ENCODE peak calls at places on chromosomes 3 and 15, in ten cellular contexts. One of them, this sample, is unnamed.

GRCh38 chr3:168981396-168981795 is 682.1 kb downstream of the MECOM start:
- DNase-seq in heart right ventricle: no peak
- DNase-seq in H9: no peak
- DNase-seq in HFF-Myc: no peak
- DNase-seq in dorsolateral prefrontal cortex: no peak
- DNase-seq in RWPE1: peak; percentile 39
- DNase-seq in kidney: no peak
- DNase-seq in AG04450: no peak
- DNase-seq in WTC11: no peak
- DNase-seq in adrenal gland: no peak
- DNase-seq in this sample: no peak

GRCh38 chr3:99006686-99007085 is 105.2 kb upstream of the DCBLD2 start:
- DNase-seq in HFF-Myc: no peak
- DNase-seq in adrenal gland: no peak
- DNase-seq in heart right ventricle: no peak
- DNase-seq in RWPE1: no peak
- DNase-seq in kidney: no peak
- DNase-seq in AG04450: no peak
- DNase-seq in H9: no peak
- DNase-seq in dorsolateral prefrontal cortex: no peak
- DNase-seq in WTC11: no peak
- DNase-seq in this sample: no peak

GRCh38 chr3:178384302-178384939 is 151.8 kb upstream of the KCNMB2 start:
- DNase-seq in H9: no peak
- DNase-seq in dorsolateral prefrontal cortex: no peak
- DNase-seq in AG04450: no peak
- DNase-seq in RWPE1: no peak
- DNase-seq in HFF-Myc: no peak
- DNase-seq in kidney: no peak
- DNase-seq in adrenal gland: no peak
- DNase-seq in WTC11: no peak
- DNase-seq in heart right ventricle: no peak
- DNase-seq in this sample: no peak

GRCh38 chr3:112446343-112446742 is 52.9 kb downstream of the BTLA start:
- DNase-seq in AG04450: no peak
- DNase-seq in dorsolateral prefrontal cortex: no peak
- DNase-seq in adrenal gland: no peak
- DNase-seq in WTC11: no peak
- DNase-seq in RWPE1: no peak
- DNase-seq in heart right ventricle: no peak
- DNase-seq in kidney: no peak
- DNase-seq in H9: no peak
- DNase-seq in HFF-Myc: no peak
- DNase-seq in this sample: no peak

GRCh38 chr3:33089515-33089914 is 7.4 kb downstream of the GLB1 start:
- DNase-seq in HFF-Myc: no peak
- DNase-seq in RWPE1: no peak
- DNase-seq in AG04450: no peak
- DNase-seq in kidney: no peak
- DNase-seq in H9: no peak
- DNase-seq in dorsolateral prefrontal cortex: no peak
- DNase-seq in adrenal gland: no peak
- DNase-seq in heart right ventricle: no peak
- DNase-seq in WTC11: no peak
- DNase-seq in this sample: no peak

GRCh38 chr3:11037966-11038365 is 45.4 kb downstream of the SLC6A1 start:
- DNase-seq in heart right ventricle: no peak
- DNase-seq in dorsolateral prefrontal cortex: no peak
- DNase-seq in kidney: no peak
- DNase-seq in AG04450: no peak
- DNase-seq in adrenal gland: no peak
- DNase-seq in WTC11: no peak
- DNase-seq in RWPE1: no peak
- DNase-seq in H9: no peak
- DNase-seq in HFF-Myc: no peak
- DNase-seq in this sample: no peak

GRCh38 chr3:100399341-100400071 is 1.4 kb downstream of the TOMM70 start:
- DNase-seq in H9: no peak
- DNase-seq in RWPE1: no peak
- DNase-seq in heart right ventricle: no peak
- DNase-seq in adrenal gland: no peak
- DNase-seq in kidney: no peak
- DNase-seq in dorsolateral prefrontal cortex: no peak
- DNase-seq in HFF-Myc: no peak
- DNase-seq in AG04450: no peak
- DNase-seq in WTC11: no peak
- DNase-seq in this sample: peak; percentile 7

GRCh38 chr3:45753095-45753494 is 43.2 kb downstream of the SLC6A20 start:
- DNase-seq in dorsolateral prefrontal cortex: no peak
- DNase-seq in kidney: no peak
- DNase-seq in AG04450: no peak
- DNase-seq in adrenal gland: no peak
- DNase-seq in WTC11: no peak
- DNase-seq in H9: no peak
- DNase-seq in RWPE1: no peak
- DNase-seq in HFF-Myc: no peak
- DNase-seq in heart right ventricle: no peak
- DNase-seq in this sample: no peak

GRCh38 chr3:137509354-137510045 is 254.6 kb upstream of the SOX14 start:
- DNase-seq in RWPE1: no peak
- DNase-seq in AG04450: no peak
- DNase-seq in WTC11: no peak
- DNase-seq in HFF-Myc: no peak
- DNase-seq in adrenal gland: no peak
- DNase-seq in kidney: no peak
- DNase-seq in heart right ventricle: no peak
- DNase-seq in dorsolateral prefrontal cortex: no peak
- DNase-seq in H9: no peak
- DNase-seq in this sample: peak; percentile 2

GRCh38 chr3:55555866-55556621 is 68.9 kb upstream of the WNT5A start:
- DNase-seq in dorsolateral prefrontal cortex: no peak
- DNase-seq in WTC11: no peak
- DNase-seq in kidney: no peak
- DNase-seq in heart right ventricle: no peak
- DNase-seq in RWPE1: no peak
- DNase-seq in H9: no peak
- DNase-seq in adrenal gland: no peak
- DNase-seq in HFF-Myc: no peak
- DNase-seq in AG04450: no peak
- DNase-seq in this sample: no peak

DNA sequence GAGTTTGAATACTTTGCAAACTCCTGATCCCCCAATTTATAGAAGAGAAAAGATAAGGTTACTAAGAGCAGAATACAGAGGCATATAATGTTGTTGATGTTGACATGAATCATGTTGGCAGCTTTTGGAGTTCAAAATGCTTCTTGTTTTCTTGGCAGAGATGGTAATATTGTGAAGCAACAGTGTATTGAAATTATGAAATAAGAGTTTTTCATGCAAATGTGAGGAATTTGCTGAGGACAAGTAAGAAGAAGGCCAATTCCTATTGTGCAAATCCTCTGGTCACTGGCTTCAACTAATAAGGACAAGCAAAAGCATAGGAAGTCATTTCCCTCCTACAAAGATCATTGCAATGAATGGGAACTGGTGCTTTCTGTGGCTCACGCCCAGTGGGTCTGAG is 126.9 kb upstream of the CHL1 start:
- DNase-seq in HFF-Myc: no peak
- DNase-seq in adrenal gland: no peak
- DNase-seq in kidney: no peak
- DNase-seq in WTC11: no peak
- DNase-seq in RWPE1: no peak
- DNase-seq in heart right ventricle: no peak
- DNase-seq in dorsolateral prefrontal cortex: no peak
- DNase-seq in AG04450: no peak
- DNase-seq in H9: no peak
- DNase-seq in this sample: no peak
- TF ChIP-seq CTCF in HFF-Myc: no peak
- TF ChIP-seq CTCF in adrenal gland: no peak
- TF ChIP-seq CTCF in kidney: no peak
- TF ChIP-seq CTCF in WTC11: no peak
- TF ChIP-seq CTCF in RWPE1: no peak
- TF ChIP-seq CTCF in heart right ventricle: no peak
- TF ChIP-seq CTCF in dorsolateral prefrontal cortex: no peak
- TF ChIP-seq CTCF in AG04450: no peak
- TF ChIP-seq CTCF in H9: no peak
- TF ChIP-seq CTCF in this sample: no peak

DNA sequence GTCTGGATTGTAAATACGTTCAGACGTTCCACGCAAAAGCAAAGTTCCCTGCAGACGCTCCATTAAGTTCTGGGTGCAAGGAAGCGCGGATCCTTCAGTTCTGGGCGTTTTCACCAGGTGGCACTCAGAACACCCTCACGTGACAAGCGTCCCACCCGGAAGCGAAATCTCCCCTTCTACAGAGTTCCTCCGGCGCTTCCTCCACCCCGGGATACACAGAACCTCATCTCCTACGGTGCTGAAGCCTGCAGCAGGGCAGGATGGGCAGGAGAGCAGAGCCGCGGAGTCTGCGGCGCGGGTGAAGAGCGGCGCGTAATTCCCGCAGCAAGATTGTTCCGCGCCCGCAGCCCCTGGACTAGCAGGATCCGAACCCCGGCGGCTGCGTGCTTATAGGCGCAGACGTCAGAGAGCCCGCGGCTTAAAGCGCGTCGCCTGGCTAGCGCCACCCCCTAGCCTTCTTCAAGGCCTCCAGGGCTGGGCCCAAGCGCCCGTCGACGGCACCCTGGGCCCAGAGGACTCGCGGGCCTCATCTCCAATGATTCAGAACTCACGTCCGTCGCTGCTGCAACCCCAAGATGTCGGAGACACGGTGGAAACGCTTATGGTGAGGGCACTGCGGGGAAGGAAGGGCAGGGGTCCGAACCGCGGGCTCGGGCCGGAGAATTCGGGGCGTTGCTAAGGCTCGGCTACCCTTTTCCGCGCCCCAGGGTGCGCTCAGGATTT is at the start of gene SLC25A38:
- DNase-seq in adrenal gland: peak; percentile 82
- DNase-seq in dorsolateral prefrontal cortex: peak; percentile 93
- DNase-seq in heart right ventricle: peak; percentile 67
- DNase-seq in AG04450: peak; percentile 50
- DNase-seq in RWPE1: peak; percentile 81
- DNase-seq in H9: peak; percentile 88
- DNase-seq in kidney: peak; percentile 92
- DNase-seq in WTC11: peak; percentile 76
- DNase-seq in HFF-Myc: peak; percentile 69
- DNase-seq in this sample: peak; percentile 73
- TF ChIP-seq CTCF in adrenal gland: peak; percentile 16
- TF ChIP-seq CTCF in dorsolateral prefrontal cortex: peak; percentile 52
- TF ChIP-seq CTCF in heart right ventricle: no peak
- TF ChIP-seq CTCF in AG04450: peak; percentile 38
- TF ChIP-seq CTCF in RWPE1: no peak
- TF ChIP-seq CTCF in H9: peak; percentile 39
- TF ChIP-seq CTCF in kidney: peak; percentile 43
- TF ChIP-seq CTCF in WTC11: no peak
- TF ChIP-seq CTCF in HFF-Myc: no peak
- TF ChIP-seq CTCF in this sample: no peak

GRCh38 chr15:77568960-77569646 is 63.6 kb downstream of the LINGO1 start:
- DNase-seq in heart right ventricle: no peak
- DNase-seq in WTC11: no peak
- DNase-seq in adrenal gland: no peak
- DNase-seq in H9: no peak
- DNase-seq in kidney: peak; percentile 68
- DNase-seq in HFF-Myc: no peak
- DNase-seq in AG04450: no peak
- DNase-seq in RWPE1: peak; percentile 48
- DNase-seq in dorsolateral prefrontal cortex: no peak
- DNase-seq in this sample: peak; percentile 36
- TF ChIP-seq CTCF in heart right ventricle: no peak
- TF ChIP-seq CTCF in WTC11: no peak
- TF ChIP-seq CTCF in adrenal gland: no peak
- TF ChIP-seq CTCF in H9: no peak
- TF ChIP-seq CTCF in kidney: no peak
- TF ChIP-seq CTCF in HFF-Myc: no peak
- TF ChIP-seq CTCF in AG04450: no peak
- TF ChIP-seq CTCF in RWPE1: no peak
- TF ChIP-seq CTCF in dorsolateral prefrontal cortex: no peak
- TF ChIP-seq CTCF in this sample: no peak

GRCh38 chr3:149375164-149375823 is 2.2 kb downstream of the TM4SF1 start:
- DNase-seq in heart right ventricle: no peak
- DNase-seq in adrenal gland: no peak
- DNase-seq in H9: no peak
- DNase-seq in HFF-Myc: no peak
- DNase-seq in RWPE1: no peak
- DNase-seq in dorsolateral prefrontal cortex: no peak
- DNase-seq in WTC11: no peak
- DNase-seq in kidney: no peak
- DNase-seq in AG04450: no peak
- DNase-seq in this sample: no peak

GRCh38 chr3:149376728-149377407 is 581 bp downstream of the TM4SF1 start:
- DNase-seq in WTC11: no peak
- DNase-seq in RWPE1: no peak
- DNase-seq in adrenal gland: no peak
- DNase-seq in dorsolateral prefrontal cortex: no peak
- DNase-seq in H9: no peak
- DNase-seq in heart right ventricle: no peak
- DNase-seq in HFF-Myc: no peak
- DNase-seq in kidney: no peak
- DNase-seq in AG04450: no peak
- DNase-seq in this sample: no peak

GRCh38 chr3:149375824-149376196 is 1.6 kb downstream of the TM4SF1 start:
- DNase-seq in RWPE1: no peak
- DNase-seq in dorsolateral prefrontal cortex: no peak
- DNase-seq in AG04450: no peak
- DNase-seq in H9: no peak
- DNase-seq in heart right ventricle: no peak
- DNase-seq in WTC11: no peak
- DNase-seq in adrenal gland: no peak
- DNase-seq in kidney: no peak
- DNase-seq in HFF-Myc: no peak
- DNase-seq in this sample: no peak

GRCh38 chr3:149378420-149379388 is 1.3 kb upstream of the TM4SF1 start:
- DNase-seq in RWPE1: no peak
- DNase-seq in dorsolateral prefrontal cortex: no peak
- DNase-seq in kidney: peak; percentile 53
- DNase-seq in H9: no peak
- DNase-seq in adrenal gland: no peak
- DNase-seq in heart right ventricle: no peak
- DNase-seq in HFF-Myc: no peak
- DNase-seq in WTC11: no peak
- DNase-seq in AG04450: no peak
- DNase-seq in this sample: no peak

DNA sequence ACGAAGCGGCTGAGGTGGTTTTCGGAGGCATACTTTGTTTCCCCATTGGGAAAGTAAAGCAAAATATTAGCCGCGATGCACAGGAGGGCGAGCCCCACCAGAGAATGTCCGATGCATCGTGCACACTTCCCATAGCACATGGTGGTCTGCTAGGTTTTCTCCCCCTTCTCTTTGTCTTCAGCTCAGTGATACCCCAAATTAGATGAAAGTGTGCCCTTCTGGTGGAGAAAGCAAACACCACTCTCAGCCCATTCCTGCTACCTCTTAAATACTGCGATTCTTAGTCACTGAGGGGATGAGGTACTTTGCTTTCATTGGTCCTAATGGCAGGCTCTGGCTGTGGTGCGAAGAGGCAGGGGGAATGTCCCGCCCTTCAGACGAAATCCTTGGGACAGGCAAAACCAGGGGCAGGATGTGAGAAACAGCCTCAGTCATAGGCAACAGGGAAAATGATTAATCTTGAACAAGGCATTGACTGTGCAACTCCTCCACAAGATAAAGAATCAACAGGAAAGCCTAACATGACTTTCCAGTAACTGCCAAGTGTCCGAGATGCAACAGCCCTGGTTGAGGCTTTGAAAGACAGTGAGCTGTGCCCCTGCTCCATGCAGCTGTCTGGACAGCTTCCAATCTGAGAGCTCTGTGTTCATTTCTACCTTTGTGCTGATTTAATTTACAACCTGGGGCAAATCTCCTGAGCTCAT is at the start of gene TM4SF1:
- DNase-seq in heart right ventricle: peak; percentile 47
- DNase-seq in AG04450: peak; percentile 78
- DNase-seq in WTC11: no peak
- DNase-seq in H9: peak; percentile 42
- DNase-seq in dorsolateral prefrontal cortex: no peak
- DNase-seq in HFF-Myc: no peak
- DNase-seq in adrenal gland: peak; percentile 51
- DNase-seq in kidney: peak; percentile 86
- DNase-seq in RWPE1: peak; percentile 81
- DNase-seq in this sample: no peak
- TF ChIP-seq CTCF in heart right ventricle: no peak
- TF ChIP-seq CTCF in AG04450: no peak
- TF ChIP-seq CTCF in WTC11: no peak
- TF ChIP-seq CTCF in H9: no peak
- TF ChIP-seq CTCF in dorsolateral prefrontal cortex: no peak
- TF ChIP-seq CTCF in HFF-Myc: no peak
- TF ChIP-seq CTCF in adrenal gland: no peak
- TF ChIP-seq CTCF in kidney: no peak
- TF ChIP-seq CTCF in RWPE1: no peak
- TF ChIP-seq CTCF in this sample: no peak

This sample was measured in nephron progenitor cell.